ENCODE peak calls at places on chromosomes 6 and 20, in eight cellular contexts. U is T-helper 17 cell, R is retinal pigment epithelial cell, S is prostate gland, C is Ammon's horn, L is colonic mucosa, O is endodermal cell, X is AG20443. G is an unnamed sample.

GRCh38 chr6:110636776-110637175 is 160.4 kb upstream of the SLC22A16 start:
- DNase-seq in U (no peak), R (no peak), S (no peak), C (no peak), L (no peak), O (no peak), X (no peak), G (no peak)

GRCh38 chr6:29679962-29680361 is 990 bp downstream of the ZFP57 start:
- DNase-seq in U (no peak), R (no peak), S (no peak), C (no peak), L (no peak), O (no peak), X (no peak), G (no peak)

GRCh38 chr20:46220808-46221207 is 87.5 kb downstream of the CDH22 start:
- DNase-seq in U (no peak), R (no peak), S (no peak), C (peak), L (no peak), O (peak), X (no peak), G (no peak)

GRCh38 chr6:144008501-144009245 is 614 bp upstream of the PLAGL1 start:
- DNase-seq in U (no peak), R (no peak), S (no peak), C (no peak), L (peak), O (peak), X (no peak), G (no peak)

GRCh38 chr20:61765081-61765870 is 300.4 kb downstream of the TAF4 start:
- DNase-seq in U (no peak), R (no peak), S (no peak), C (no peak), L (no peak), O (no peak), X (no peak), G (no peak)

GRCh38 chr20:22567944-22568871 is 16.2 kb downstream of the FOXA2 start:
- DNase-seq in U (no peak), R (no peak), S (no peak), C (no peak), L (no peak), O (peak), X (no peak), G (peak)

GRCh38 chr6:100171533-100172321 is 177.7 kb upstream of the MCHR2 start:
- DNase-seq in U (no peak), R (peak), S (no peak), C (no peak), L (no peak), O (no peak), X (peak), G (no peak)

GRCh38 chr6:55319961-55320690 is 7.1 kb upstream of the GFRAL start:
- DNase-seq in U (no peak), R (peak), S (no peak), C (no peak), L (no peak), O (peak), X (no peak), G (no peak)

GRCh38 chr6:162056745-162057144 is 670.8 kb downstream of the PRKN start:
- DNase-seq in U (no peak), R (no peak), S (no peak), C (no peak), L (no peak), O (peak), X (peak), G (no peak)

GRCh38 chr6:77548662-77549366 is 85.5 kb upstream of the HTR1B start:
- DNase-seq in U (no peak), R (no peak), S (no peak), C (no peak), L (no peak), O (no peak), X (no peak), G (no peak)

GRCh38 chr6:158047563-158048323 is 66.1 kb downstream of the SYNJ2 start:
- DNase-seq in U (no peak), R (no peak), S (no peak), C (no peak), L (no peak), O (no peak), X (no peak), G (no peak)

GRCh38 chr20:47284373-47284772 is 72.1 kb downstream of the ZMYND8 start:
- DNase-seq in U (no peak), R (no peak), S (no peak), C (no peak), L (no peak), O (no peak), X (no peak), G (no peak)

GRCh38 chr20:6057704-6058103 is 3.8 kb upstream of the LRRN4 start:
- DNase-seq in U (no peak), R (no peak), S (no peak), C (no peak), L (no peak), O (peak), X (no peak), G (no peak)

GRCh38 chr6:46057792-46058191 is 42.1 kb upstream of the CLIC5 start:
- DNase-seq in U (no peak), R (no peak), S (no peak), C (no peak), L (no peak), O (no peak), X (no peak), G (no peak)

GRCh38 chr6:132357120-132357519 is 44.2 kb downstream of the MOXD1 start:
- DNase-seq in U (no peak), R (no peak), S (no peak), C (no peak), L (no peak), O (no peak), X (peak), G (no peak)

GRCh38 chr6:106128981-106129761 is 43.0 kb downstream of the PRDM1 start:
- DNase-seq in U (no peak), R (peak), S (no peak), C (no peak), L (peak), O (no peak), X (peak), G (no peak)

GRCh38 chr20:51387125-51387865 is 155.2 kb downstream of the NFATC2 start:
- DNase-seq in U (no peak), R (no peak), S (no peak), C (no peak), L (no peak), O (peak), X (no peak), G (no peak)

GRCh38 chr6:14804444-14805210 is 441.2 kb upstream of the JARID2 start:
- DNase-seq in U (no peak), R (peak), S (no peak), C (peak), L (peak), O (no peak), X (peak), G (peak)

GRCh38 chr20:62875419-62876355 is 14.1 kb upstream of the TCFL5 start:
- DNase-seq in U (peak), R (peak), S (peak), C (peak), L (peak), O (peak), X (peak), G (peak)

GRCh38 chr20:36525620-36526365 is 15.5 kb upstream of the MYL9 start:
- DNase-seq in U (no peak), R (no peak), S (no peak), C (no peak), L (no peak), O (no peak), X (no peak), G (no peak)

GRCh38 chr20:38601216-38602184 is at the start of gene ARHGAP40:
- DNase-seq in U (no peak), R (no peak), S (peak), C (no peak), L (no peak), O (peak), X (peak), G (peak)

GRCh38 chr20:23024701-23025100 is 10.4 kb upstream of the SSTR4 start:
- DNase-seq in U (no peak), R (no peak), S (no peak), C (no peak), L (no peak), O (no peak), X (no peak), G (no peak)

GRCh38 chr20:25496165-25496967 is 88.9 kb downstream of the GINS1 start:
- DNase-seq in U (no peak), R (no peak), S (no peak), C (no peak), L (no peak), O (no peak), X (no peak), G (no peak)

GRCh38 chr20:35726759-35727711 is 15.0 kb downstream of the RBM39 start:
- DNase-seq in U (no peak), R (no peak), S (no peak), C (no peak), L (no peak), O (peak), X (no peak), G (no peak)

GRCh38 chr6:56368484-56368883 is 121.1 kb upstream of the COL21A1 start:
- DNase-seq in U (no peak), R (no peak), S (no peak), C (no peak), L (no peak), O (no peak), X (no peak), G (no peak)

GRCh38 chr20:51622004-51622874 is 79.7 kb upstream of the NFATC2 start:
- DNase-seq in U (no peak), R (no peak), S (no peak), C (no peak), L (no peak), O (no peak), X (no peak), G (no peak)

GRCh38 chr6:143634486-143634885 is 43.3 kb upstream of the PHACTR2 start:
- DNase-seq in U (no peak), R (no peak), S (no peak), C (no peak), L (no peak), O (no peak), X (peak), G (no peak)

GRCh38 chr6:161068296-161068695 is 76.7 kb downstream of the MAP3K4 start:
- DNase-seq in U (no peak), R (no peak), S (no peak), C (no peak), L (no peak), O (no peak), X (no peak), G (no peak)

G was measured in stomach.